ENCODE peak calls at places on chromosome 16, in nine cellular contexts. X is ovary; N is H9; E is naive thymus-derived CD4-positive, alpha-beta T cell; F is CD4-positive, alpha-beta memory T cell; V is esophagus squamous epithelium; U is A549; Q is thoracic aorta; R is neuronal stem cell. Z is an unnamed sample. For H3K4me1, the result is how much of the 10 kb centered on the place peaks cover.

GRCh38 chr16:57822018-57822553 is 19.8 kb upstream of the KIFC3 start:
- DNase-seq in E (no peak), F (no peak), Q (no peak), R (no peak), N (no peak), V (no peak), U (no peak), X (no peak), Z (no peak)

GRCh38 chr16:71460246-71460645 is 1.8 kb downstream of the ZNF23 start:
- DNase-seq in E (no peak), U (no peak), Q (no peak), R (no peak), N (no peak), F (no peak), X (no peak), V (no peak), Z (no peak)

GRCh38 chr16:10502766-10503165 is 77.6 kb downstream of the EMP2 start:
- DNase-seq in R (no peak), Q (no peak), F (no peak), V (no peak), E (no peak), X (no peak), U (no peak), N (no peak), Z (no peak)

GRCh38 chr16:27080870-27081269 is 14.1 kb downstream of the C16orf82 start:
- DNase-seq in F (peak), E (no peak), X (no peak), N (peak), U (peak), R (no peak), V (no peak), Q (no peak), Z (no peak)

GRCh38 chr16:14405611-14406537 is 224.2 kb downstream of the PARN start:
- DNase-seq in Q (no peak), X (no peak), R (peak), E (no peak), V (no peak), N (peak), F (no peak), U (no peak), Z (no peak)

GRCh38 chr16:521381-522210 is 5.9 kb upstream of the CAPN15 start:
- DNase-seq in U (no peak), Q (no peak), V (no peak), N (peak), X (no peak), E (no peak), F (no peak), R (no peak), Z (peak)

GRCh38 chr16:22373662-22374310 is 633 bp downstream of the CDR2 start:
- DNase-seq in E (peak), X (peak), F (peak), U (no peak), N (peak), V (no peak), R (peak), Q (no peak), Z (no peak)

GRCh38 chr16:29837833-29838232 is 17.6 kb downstream of the MVP start:
- DNase-seq in U (no peak), E (no peak), R (no peak), F (no peak), N (no peak), X (no peak), V (no peak), Q (no peak), Z (no peak)

DNA sequence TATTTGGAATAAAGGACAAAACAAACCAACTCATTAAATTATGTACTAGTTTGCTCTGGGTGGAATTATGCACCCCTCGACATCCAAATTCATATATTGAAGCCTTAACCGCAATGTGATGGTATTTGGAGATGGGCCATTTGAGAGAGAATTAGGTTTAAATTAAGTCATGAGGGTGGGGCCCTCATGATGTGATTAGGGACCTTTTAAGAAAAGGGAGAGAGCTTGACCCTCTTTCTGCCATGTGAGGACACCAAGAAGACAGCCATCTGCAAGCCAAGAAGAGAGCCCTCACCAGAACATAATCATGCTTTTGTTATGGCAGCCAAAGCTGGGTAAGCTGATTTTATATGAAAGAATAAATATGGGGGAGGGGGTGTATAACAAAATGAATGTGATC is 2.0 kb downstream of the C16orf87 start:
- DNase-seq in F (no peak), Q (no peak), X (no peak), R (no peak), V (no peak), N (no peak), U (no peak), E (no peak), Z (no peak)
- H3K27ac ChIP-seq in F (no peak), Q (no peak), X (no peak), R (no peak), V (no peak), N (no peak), U (no peak), E (no peak), Z (no peak)

GRCh38 chr16:53211253-53211652 is 156.5 kb downstream of the CHD9 start:
- DNase-seq in F (no peak), E (no peak), N (no peak), R (no peak), Q (no peak), U (no peak), X (no peak), V (no peak), Z (no peak)
- H3K4me1 ChIP-seq in F (under half), E (under half), N (under half), R (under half), Q (under half), U (under half), X (under half), V (under half), Z (under half)

GRCh38 chr16:46886764-46887523 is 2.8 kb downstream of the GPT2 start:
- DNase-seq in V (no peak), X (no peak), N (no peak), Q (no peak), E (no peak), U (no peak), F (no peak), R (no peak), Z (no peak)
- H3K27ac ChIP-seq in V (peak), X (no peak), N (no peak), Q (no peak), E (no peak), U (no peak), F (no peak), R (no peak), Z (no peak)

DNA sequence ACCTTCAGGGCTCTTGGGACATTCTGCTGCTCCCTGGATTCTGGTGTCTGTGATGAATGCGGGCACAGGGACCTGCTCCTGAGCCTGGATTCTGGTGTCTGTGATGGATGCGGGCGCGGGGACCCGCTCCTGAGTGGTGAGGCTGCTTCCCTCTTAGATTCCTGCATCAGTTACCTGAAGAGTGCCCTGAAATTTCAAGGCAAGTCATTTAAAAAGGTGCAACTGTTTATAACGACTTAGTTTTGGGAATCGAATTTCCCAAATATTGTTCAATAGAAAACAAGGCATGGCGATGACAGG is 7.0 kb downstream of the TMEM204 start:
- DNase-seq in R (no peak), F (no peak), U (no peak), N (no peak), E (no peak), X (no peak), V (no peak), Q (no peak), Z (no peak)
- H3K4me1 ChIP-seq in R (under half), F (half or more), U (under half), N (under half), E (half or more), X (under half), V (under half), Q (under half), Z (under half)

GRCh38 chr16:15781650-15782049 is 75.2 kb downstream of the MYH11 start:
- DNase-seq in U (no peak), Q (no peak), E (no peak), N (no peak), V (no peak), X (no peak), R (no peak), F (no peak), Z (no peak)

GRCh38 chr16:15785386-15786059 is 71.3 kb downstream of the MYH11 start:
- DNase-seq in U (no peak), V (no peak), R (no peak), F (no peak), E (no peak), Q (no peak), N (no peak), X (no peak), Z (no peak)

GRCh38 chr16:15786501-15786900 is 70.3 kb downstream of the MYH11 start:
- DNase-seq in R (no peak), F (no peak), E (no peak), Q (no peak), N (no peak), X (no peak), V (no peak), U (no peak), Z (no peak)

GRCh38 chr16:15782573-15783365 is 74.1 kb downstream of the MYH11 start:
- DNase-seq in E (no peak), Q (no peak), F (no peak), V (no peak), N (peak), U (no peak), X (no peak), R (no peak), Z (no peak)

DNA sequence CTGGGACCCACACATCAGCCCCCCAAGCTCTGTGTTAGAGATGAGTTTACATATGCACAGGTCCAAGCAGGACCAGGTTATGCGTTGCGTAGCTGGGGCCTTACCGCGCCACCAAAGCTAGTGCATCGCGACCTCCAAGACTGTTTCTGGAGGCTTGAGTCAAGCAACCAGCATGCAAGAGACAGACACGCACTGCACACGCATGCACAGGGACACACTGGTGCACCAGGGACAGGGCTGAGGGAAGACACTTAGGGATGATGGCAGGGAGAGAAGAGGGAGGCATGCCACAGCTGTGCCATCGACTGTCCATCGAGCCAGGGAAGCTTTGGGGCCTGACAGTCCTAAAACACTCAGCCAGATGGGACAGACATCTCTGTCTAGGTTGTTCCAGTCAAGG is 72.8 kb downstream of the MYH11 start:
- DNase-seq in R (no peak), Q (no peak), E (no peak), N (no peak), V (no peak), F (no peak), U (no peak), X (no peak), Z (no peak)
- H3K27ac ChIP-seq in R (no peak), Q (no peak), E (no peak), N (no peak), V (peak), F (no peak), U (no peak), X (no peak), Z (no peak)

DNA sequence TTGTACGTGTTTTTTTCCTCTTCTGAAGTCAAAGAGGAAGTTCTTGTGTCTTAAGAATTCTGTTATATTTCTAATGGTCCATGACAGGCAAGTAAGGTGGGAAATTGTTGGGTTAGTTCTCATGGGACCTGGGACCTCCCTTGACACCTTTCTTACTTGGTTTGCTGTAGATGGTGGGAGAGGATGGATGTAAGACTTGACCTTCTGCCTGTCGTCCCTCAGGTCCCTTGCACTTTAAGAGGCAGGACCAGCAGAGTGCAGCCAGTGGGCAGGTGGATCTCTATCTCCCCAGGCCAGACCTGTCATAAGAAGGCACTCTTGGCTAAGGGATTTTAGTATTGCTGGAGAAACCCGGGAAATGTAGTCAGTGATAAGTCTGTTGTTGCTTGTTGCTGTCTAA is 12.1 kb downstream of the HAPSTR1 start:
- DNase-seq in E (no peak), N (no peak), X (no peak), V (no peak), U (no peak), Q (no peak), F (no peak), R (no peak), Z (no peak)
- H3K4me1 ChIP-seq in E (half or more), N (under half), X (under half), V (under half), U (half or more), Q (half or more), F (half or more), R (under half), Z (under half)

GRCh38 chr16:4765511-4766474 is 1.2 kb downstream of the ZNF500 start:
- DNase-seq in E (no peak), X (no peak), U (no peak), R (no peak), N (no peak), F (no peak), Q (no peak), V (no peak), Z (no peak)
- H3K27ac ChIP-seq in E (peak), X (no peak), U (peak), R (no peak), N (no peak), F (peak), Q (no peak), V (no peak), Z (no peak)

GRCh38 chr16:4373909-4374742 is 2.5 kb downstream of the VASN start:
- DNase-seq in V (no peak), Q (peak), R (no peak), E (no peak), F (no peak), N (peak), X (peak), U (peak), Z (peak)
- H3K4me1 ChIP-seq in V (half or more), Q (half or more), R (under half), E (under half), F (under half), N (under half), X (half or more), U (half or more), Z (under half)

Z was measured in foreskin keratinocyte.